ENCODE peak calls at places on chromosomes 2 and 18, in five cellular contexts. P is Right ventricle myocardium superior; J is CD8-positive, alpha-beta memory T cell; U is stimulated activated CD4-positive, alpha-beta T cell treated with anti-CD3 and anti-CD28 coated beads, Interleukin-12 subunit alpha, Interleukin-12 subunit beta, amount 100 ng/mL, for 4 hours; S is retinal pigment epithelial cell. Q is an unnamed sample.

GRCh38 chr2:74891136-74891764 is 57.3 kb downstream of the HK2 start:
- DNase-seq in P (no peak), J (no peak), U (no peak), S (no peak), Q (no peak)

GRCh38 chr18:6616981-6617380 is 112.5 kb upstream of the ARHGAP28 start:
- DNase-seq in P (no peak), J (no peak), U (no peak), S (no peak), Q (no peak)

GRCh38 chr2:145043399-145043834 is 523.5 kb upstream of the ZEB2 start:
- DNase-seq in P (no peak), J (no peak), U (no peak), S (no peak), Q (no peak)

GRCh38 chr2:207416936-207417718 is 112.6 kb upstream of the CREB1 start:
- DNase-seq in P (no peak), J (no peak), U (no peak), S (no peak), Q (no peak)

GRCh38 chr2:205772983-205773382 is 90.7 kb downstream of the NRP2 start:
- DNase-seq in P (no peak), J (no peak), U (no peak), S (no peak), Q (no peak)

GRCh38 chr2:200944467-200945394 is 18.7 kb downstream of the ORC2 start:
- DNase-seq in P (no peak), J (no peak), U (peak; percentile 55), S (peak; percentile 71), Q (no peak)

GRCh38 chr2:174802459-174802858 is 38.2 kb upstream of the CHRNA1 start:
- DNase-seq in P (no peak), J (no peak), U (no peak), S (no peak), Q (no peak)

GRCh38 chr2:10232096-10232815 is 70.4 kb upstream of the HPCAL1 start:
- DNase-seq in P (peak; percentile 37), J (peak; percentile 35), U (no peak), S (no peak), Q (no peak)

GRCh38 chr18:45285251-45285650 is 330.0 kb upstream of the SLC14A2 start:
- DNase-seq in P (no peak), J (no peak), U (no peak), S (no peak), Q (no peak)

GRCh38 chr2:102369866-102370265 is 14.3 kb downstream of the IL18R1 start:
- DNase-seq in P (no peak), J (no peak), U (no peak), S (no peak), Q (no peak)

GRCh38 chr2:38030590-38031326 is 45.2 kb downstream of the CYP1B1 start:
- DNase-seq in P (peak; percentile 44), J (no peak), U (no peak), S (no peak), Q (no peak)

GRCh38 chr18:48079885-48080284 is 149.4 kb upstream of the SMAD2 start:
- DNase-seq in P (no peak), J (no peak), U (no peak), S (no peak), Q (no peak)

GRCh38 chr18:26190506-26190905 is 35.7 kb upstream of the TAF4B start:
- DNase-seq in P (no peak), J (peak; percentile 63), U (peak; percentile 28), S (no peak), Q (no peak)

GRCh38 chr2:38064805-38065501 is 11.0 kb downstream of the CYP1B1 start:
- DNase-seq in P (no peak), J (no peak), U (no peak), S (no peak), Q (no peak)

GRCh38 chr2:11996618-11997017 is 250.2 kb downstream of the LPIN1 start:
- DNase-seq in P (no peak), J (no peak), U (no peak), S (no peak), Q (no peak)

GRCh38 chr2:28709101-28709500 is 42.5 kb upstream of the PPP1CB start:
- DNase-seq in P (no peak), J (no peak), U (no peak), S (no peak), Q (no peak)

GRCh38 chr2:189782221-189782671 is 1.9 kb downstream of the ORMDL1 start:
- DNase-seq in P (no peak), J (no peak), U (no peak), S (no peak), Q (no peak)

GRCh38 chr18:75161629-75162028 is 47.3 kb downstream of the PTGR3 start:
- DNase-seq in P (peak; percentile 53), J (peak; percentile 56), U (no peak), S (no peak), Q (no peak)

GRCh38 chr2:48131503-48132293 is 225.4 kb upstream of the FBXO11 start:
- DNase-seq in P (no peak), J (no peak), U (no peak), S (peak; percentile 82), Q (no peak)

GRCh38 chr2:172928754-172929153 is 146.9 kb upstream of the MAP3K20 start:
- DNase-seq in P (no peak), J (no peak), U (no peak), S (no peak), Q (no peak)

GRCh38 chr18:37836071-37836470 is 270.5 kb upstream of the CELF4 start:
- DNase-seq in P (no peak), J (no peak), U (no peak), S (no peak), Q (no peak)

GRCh38 chr2:75574106-75574505 is 13.4 kb upstream of the EVA1A start:
- DNase-seq in P (no peak), J (no peak), U (no peak), S (no peak), Q (no peak)

GRCh38 chr2:12715878-12716249 is 872 bp upstream of the TRIB2 start:
- DNase-seq in P (peak; percentile 86), J (peak; percentile 87), U (peak; percentile 78), S (no peak), Q (peak; percentile 28)

GRCh38 chr2:195575879-195576391 is 81.1 kb upstream of the SLC39A10 start:
- DNase-seq in P (no peak), J (no peak), U (no peak), S (peak; percentile 77), Q (no peak)

GRCh38 chr2:121710470-121711170 is 26.1 kb downstream of the NIFK start:
- DNase-seq in P (no peak), J (no peak), U (no peak), S (no peak), Q (no peak)

GRCh38 chr2:64263315-64263714 is 119.1 kb upstream of the PELI1 start:
- DNase-seq in P (no peak), J (no peak), U (no peak), S (no peak), Q (no peak)

GRCh38 chr2:58304843-58305242 is 63.7 kb upstream of the FANCL start:
- DNase-seq in P (no peak), J (no peak), U (no peak), S (no peak), Q (no peak)

GRCh38 chr2:136359121-136359965 is 241.4 kb upstream of the CXCR4 start:
- DNase-seq in P (no peak), J (no peak), U (no peak), S (no peak), Q (no peak)

GRCh38 chr2:18268400-18268799 is 292.1 kb downstream of the RDH14 start:
- DNase-seq in P (no peak), J (no peak), U (no peak), S (no peak), Q (no peak)

GRCh38 chr2:232465061-232465460 is 9.1 kb downstream of the ALPI start:
- DNase-seq in P (no peak), J (peak; percentile 25), U (no peak), S (no peak), Q (no peak)

GRCh38 chr18:5879479-5879882 is 15.8 kb downstream of the TMEM200C start:
- DNase-seq in P (no peak), J (no peak), U (no peak), S (no peak), Q (no peak)

GRCh38 chr18:55422456-55423185 is 165.4 kb downstream of the TCF4 start:
- DNase-seq in P (peak; percentile 56), J (no peak), U (no peak), S (no peak), Q (no peak)

GRCh38 chr2:96144481-96145027 is 686 bp downstream of the DUSP2 start:
- DNase-seq in P (no peak), J (peak; percentile 66), U (peak; percentile 65), S (no peak), Q (no peak)

GRCh38 chr2:100852999-100853908 is 33.3 kb downstream of the NPAS2 start:
- DNase-seq in P (no peak), J (no peak), U (no peak), S (no peak), Q (no peak)

GRCh38 chr18:75211721-75212625 is 1.4 kb downstream of the TSHZ1 start:
- DNase-seq in P (peak; percentile 59), J (peak; percentile 54), U (peak; percentile 31), S (no peak), Q (no peak)

GRCh38 chr2:176177580-176178270 is 10.7 kb upstream of the HOXD1 start:
- DNase-seq in P (no peak), J (no peak), U (no peak), S (no peak), Q (no peak)

GRCh38 chr2:173623411-173624076 is 268.9 kb downstream of the CDCA7 start:
- DNase-seq in P (no peak), J (no peak), U (no peak), S (no peak), Q (no peak)